ENCODE peak calls at places on chromosomes 2 and 18, in six cellular contexts. P is SK-N-SH, L is GM12878, E is HepG2, K is H1, H is HCT116. T is an unnamed sample.

GRCh38 chr18:59902180-59902992 is 2.6 kb downstream of the PMAIP1 start:
- DNase-seq in L (no peak), E (no peak), P (no peak), K (no peak), H (no peak), T (no peak)

GRCh38 chr2:57278451-57278850 is 768.2 kb upstream of the VRK2 start:
- DNase-seq in P (no peak), K (no peak), E (no peak), L (no peak), H (no peak), T (no peak)

GRCh38 chr18:13527256-13527655 is 199.1 kb downstream of the FAM210A start:
- DNase-seq in L (no peak), P (no peak), K (no peak), E (no peak), H (no peak), T (no peak)

GRCh38 chr18:24404591-24404990 is 7.0 kb upstream of the OSBPL1A start:
- DNase-seq in E (no peak), H (no peak), K (no peak), P (no peak), L (no peak), T (no peak)

GRCh38 chr2:8488001-8488738 is 193.7 kb upstream of the ID2 start:
- DNase-seq in P (no peak), L (peak), E (no peak), H (no peak), K (no peak), T (no peak)

GRCh38 chr2:82498777-82499443 is 1960.2 kb downstream of the SUCLG1 start:
- DNase-seq in L (no peak), E (no peak), H (no peak), K (no peak), P (no peak), T (no peak)

GRCh38 chr18:62458868-62459716 is 63.7 kb upstream of the ZCCHC2 start:
- DNase-seq in H (no peak), E (no peak), K (no peak), P (no peak), L (no peak), T (no peak)

GRCh38 chr18:11512096-11513030 is 97.0 kb upstream of the SLC35G4 start:
- DNase-seq in E (peak), L (no peak), P (no peak), K (no peak), H (no peak), T (no peak)

GRCh38 chr2:28586864-28587263 is 91.0 kb downstream of the PLB1 start:
- DNase-seq in E (no peak), K (no peak), L (no peak), H (no peak), P (no peak), T (no peak)

GRCh38 chr18:48957136-48957535 is 6.4 kb upstream of the SMAD7 start:
- DNase-seq in H (no peak), K (no peak), E (no peak), P (no peak), L (no peak), T (no peak)

GRCh38 chr18:7370812-7371211 is 139.9 kb downstream of the LRRC30 start:
- DNase-seq in L (no peak), H (no peak), K (no peak), E (no peak), P (no peak), T (no peak)

GRCh38 chr18:77479047-77479446 is 229.4 kb downstream of the GALR1 start:
- DNase-seq in L (no peak), E (no peak), K (no peak), P (no peak), H (no peak), T (no peak)

GRCh38 chr18:21741511-21742322 is 1.1 kb downstream of the MIB1 start:
- DNase-seq in K (no peak), E (no peak), H (no peak), P (peak), L (no peak), T (no peak)

GRCh38 chr2:216589779-216590178 is 43.4 kb upstream of the IGFBP2 start:
- DNase-seq in P (no peak), E (no peak), H (no peak), L (no peak), K (no peak), T (no peak)

GRCh38 chr2:88448248-88448647 is 4.2 kb downstream of the FOXI3 start:
- DNase-seq in H (no peak), K (no peak), E (no peak), L (no peak), P (no peak), T (no peak)

GRCh38 chr2:150561076-150561475 is 73.6 kb upstream of the RND3 start:
- DNase-seq in L (no peak), E (no peak), P (no peak), K (no peak), H (no peak), T (no peak)

GRCh38 chr2:29839306-29839705 is 82.1 kb downstream of the ALK start:
- DNase-seq in H (no peak), P (no peak), L (no peak), E (no peak), K (no peak), T (no peak)

GRCh38 chr2:75608684-75609333 is 37.8 kb upstream of the MRPL19 start:
- DNase-seq in K (peak), P (peak), E (peak), L (no peak), H (peak), T (peak)

GRCh38 chr2:10534514-10535250 is 86.6 kb upstream of the ODC1 start:
- DNase-seq in L (no peak), P (no peak), K (no peak), E (peak), H (no peak), T (no peak)

GRCh38 chr2:221100467-221101089 is 471.5 kb downstream of the EPHA4 start:
- DNase-seq in E (no peak), H (peak), K (no peak), P (no peak), L (no peak), T (no peak)

GRCh38 chr2:222353998-222354397 is 55.2 kb upstream of the PAX3 start:
- DNase-seq in L (no peak), P (no peak), H (no peak), K (no peak), E (no peak), T (no peak)

GRCh38 chr18:944440-944839 is 39.8 kb downstream of the ADCYAP1 start:
- DNase-seq in L (no peak), P (no peak), E (no peak), H (no peak), K (no peak), T (no peak)

GRCh38 chr2:20225294-20226151 is 593 bp upstream of the SDC1 start:
- DNase-seq in K (peak), P (no peak), H (peak), L (no peak), E (peak), T (peak)

GRCh38 chr2:172100080-172101007 is 2.4 kb downstream of the DLX2 start:
- DNase-seq in K (no peak), E (no peak), H (no peak), L (no peak), P (peak), T (no peak)

GRCh38 chr18:77632738-77633137 is 383.1 kb downstream of the GALR1 start:
- DNase-seq in E (no peak), L (no peak), P (no peak), K (no peak), H (no peak), T (no peak)

GRCh38 chr18:3269241-3269640 is 7.3 kb downstream of the MYL12B start:
- DNase-seq in L (no peak), E (no peak), K (no peak), H (no peak), P (no peak), T (no peak)

DNA sequence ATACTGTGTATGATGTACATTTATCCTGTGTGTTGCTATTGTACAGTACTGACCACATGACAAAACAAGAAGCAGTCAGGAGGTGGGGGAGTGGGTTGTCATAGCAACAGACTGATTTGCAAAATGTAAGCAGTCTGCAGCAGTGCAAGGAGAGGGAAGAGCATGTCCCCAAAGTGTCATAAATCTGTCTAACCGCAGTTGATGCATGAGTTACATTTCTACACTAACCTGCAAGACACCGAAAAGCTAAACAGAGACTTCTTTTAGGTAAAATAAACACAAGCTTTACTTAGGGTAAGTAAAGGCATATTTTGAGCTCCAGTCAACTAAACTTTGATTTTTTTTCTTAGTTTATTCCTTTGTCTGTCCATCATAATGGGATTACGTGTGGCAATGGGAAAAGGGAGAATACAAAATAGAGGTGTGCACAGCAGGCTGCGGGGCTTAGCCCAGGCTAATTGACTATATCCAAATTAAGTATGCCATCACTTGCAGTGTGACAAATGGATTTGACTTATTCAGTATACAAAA is 134.5 kb downstream of the MEIS1 start:
- DNase-seq in P (no peak), L (no peak), K (no peak), E (no peak), H (no peak), T (no peak)
- TF ChIP-seq JUND in P (no peak), L (no peak), K (no peak), E (no peak), H (no peak), T (no peak)

DNA sequence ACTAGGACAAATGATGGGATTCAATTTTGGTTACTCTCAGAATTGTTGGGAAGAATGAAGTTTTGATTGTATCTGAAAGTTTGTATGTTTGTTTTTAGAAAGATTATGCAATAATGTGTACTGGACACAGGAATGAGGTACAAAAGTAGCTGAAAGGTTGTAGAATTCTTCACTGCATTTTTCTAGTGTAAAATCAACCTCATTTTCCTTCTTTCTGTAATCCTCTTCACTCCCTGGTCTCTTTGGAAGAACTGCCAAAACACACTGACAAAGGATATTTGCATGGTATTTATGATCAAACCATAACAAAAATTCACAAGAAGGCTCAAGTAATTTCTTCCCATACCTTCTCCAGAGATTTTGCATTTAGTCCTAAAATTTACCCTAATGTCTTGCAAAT is 110.7 kb downstream of the ZEB2 start:
- DNase-seq in L (no peak), K (no peak), E (no peak), H (no peak), P (no peak), T (no peak)
- TF ChIP-seq JUND in L (no peak), K (no peak), E (no peak), H (no peak), P (no peak), T (no peak)

GRCh38 chr2:42904576-42904876 is 112.1 kb upstream of the HAAO start:
- DNase-seq in L (no peak), K (no peak), H (no peak), P (no peak), E (no peak), T (no peak)

GRCh38 chr2:42905341-42906114 is 113.1 kb upstream of the HAAO start:
- DNase-seq in E (peak), H (no peak), L (no peak), P (peak), K (no peak), T (no peak)

GRCh38 chr2:42906557-42907380 is 114.4 kb upstream of the HAAO start:
- DNase-seq in P (peak), E (no peak), K (no peak), H (no peak), L (no peak), T (peak)

GRCh38 chr2:42907835-42908234 is 115.5 kb upstream of the HAAO start:
- DNase-seq in K (no peak), L (no peak), P (no peak), H (no peak), E (no peak), T (no peak)

GRCh38 chr2:42906115-42906556 is 113.8 kb upstream of the HAAO start:
- DNase-seq in H (no peak), P (no peak), E (no peak), L (no peak), K (no peak), T (no peak)
- TF ChIP-seq JUND in H (no peak), P (no peak), E (no peak), L (no peak), K (no peak), T (no peak)

GRCh38 chr2:48315847-48316194 is 214.1 kb upstream of the STON1 start:
- DNase-seq in H (no peak), K (no peak), P (peak), L (no peak), E (peak), T (no peak)
- TF ChIP-seq JUND in H (no peak), K (no peak), P (no peak), L (no peak), E (no peak), T (no peak)

DNA sequence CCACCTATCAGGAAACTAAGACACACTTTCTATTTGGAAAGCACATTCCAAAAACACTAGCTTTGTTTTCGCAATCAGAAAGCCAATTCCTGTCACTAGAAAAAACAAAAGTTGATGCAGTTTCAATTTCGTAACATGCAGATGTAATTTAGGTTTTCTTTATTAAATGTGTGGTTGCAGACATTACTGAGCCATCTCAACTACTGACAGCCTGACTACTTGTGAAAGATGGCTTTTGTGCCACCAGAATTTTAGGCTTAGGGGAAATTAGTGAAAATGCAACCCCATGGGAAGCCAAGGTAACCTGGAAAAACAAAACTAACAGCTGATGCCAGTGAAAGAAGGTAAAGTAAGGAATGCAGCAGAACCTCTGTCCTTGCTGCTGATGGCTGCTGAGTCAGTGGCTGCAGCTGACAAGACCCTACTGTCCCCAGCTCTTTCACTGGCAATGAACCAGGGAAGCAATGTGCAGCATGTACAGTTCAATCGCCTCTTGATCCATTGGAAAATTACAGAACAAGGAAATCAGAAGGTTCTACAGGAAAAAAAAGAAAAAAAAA is 34.9 kb downstream of the FEZ2 start:
- DNase-seq in L (no peak), K (no peak), H (no peak), E (peak), P (no peak), T (no peak)
- TF ChIP-seq JUND in L (no peak), K (peak), H (no peak), E (no peak), P (no peak), T (no peak)